ENCODE peak calls at places on chromosome 12, in four cellular contexts. One of them, this sample, is unnamed.
A peak's percentile ranks its signal among the peaks of the same experiment; 100 is the strongest.

GRCh38 chr12:29113101-29113500 is 36.0 kb upstream of the FAR2 start:
- DNase-seq in H1: no peak
- DNase-seq in mesendoderm: peak; percentile 43
- DNase-seq in H9: no peak
- DNase-seq in this sample: peak; percentile 21

GRCh38 chr12:109608270-109608669 is 34.7 kb downstream of the MVK start:
- DNase-seq in H1: no peak
- DNase-seq in mesendoderm: no peak
- DNase-seq in H9: no peak
- DNase-seq in this sample: no peak

GRCh38 chr12:56996793-56997545 is 9.4 kb downstream of the ZBTB39 start:
- DNase-seq in H1: no peak
- DNase-seq in mesendoderm: no peak
- DNase-seq in H9: no peak
- DNase-seq in this sample: no peak

GRCh38 chr12:25557830-25558436 is 4.8 kb upstream of the LMNTD1 start:
- DNase-seq in H1: no peak
- DNase-seq in mesendoderm: peak; percentile 54
- DNase-seq in H9: no peak
- DNase-seq in this sample: peak; percentile 43

GRCh38 chr12:56990648-56991318 is 15.6 kb downstream of the ZBTB39 start:
- DNase-seq in H1: no peak
- DNase-seq in mesendoderm: no peak
- DNase-seq in H9: peak; percentile 24
- DNase-seq in this sample: no peak

GRCh38 chr12:57832966-57833365 is 13.6 kb downstream of the CTDSP2 start:
- DNase-seq in H1: no peak
- DNase-seq in mesendoderm: peak; percentile 58
- DNase-seq in H9: no peak
- DNase-seq in this sample: no peak

GRCh38 chr12:31005944-31006361 is 67.7 kb upstream of the DDX11 start:
- DNase-seq in H1: no peak
- DNase-seq in mesendoderm: peak; percentile 33
- DNase-seq in H9: no peak
- DNase-seq in this sample: peak; percentile 20

GRCh38 chr12:96326628-96327227 is 73.5 kb downstream of the CDK17 start:
- DNase-seq in H1: no peak
- DNase-seq in mesendoderm: no peak
- DNase-seq in H9: no peak
- DNase-seq in this sample: no peak

GRCh38 chr12:104710940-104711725 is 247.0 kb downstream of the SLC41A2 start:
- DNase-seq in H1: no peak
- DNase-seq in mesendoderm: no peak
- DNase-seq in H9: no peak
- DNase-seq in this sample: peak; percentile 76

GRCh38 chr12:104714369-104714768 is 243.7 kb downstream of the SLC41A2 start:
- DNase-seq in H1: no peak
- DNase-seq in mesendoderm: no peak
- DNase-seq in H9: no peak
- DNase-seq in this sample: no peak

GRCh38 chr12:104713444-104713843 is 244.6 kb downstream of the SLC41A2 start:
- DNase-seq in H1: no peak
- DNase-seq in mesendoderm: no peak
- DNase-seq in H9: no peak
- DNase-seq in this sample: no peak

GRCh38 chr12:104712477-104712876 is 245.6 kb downstream of the SLC41A2 start:
- DNase-seq in H1: no peak
- DNase-seq in mesendoderm: peak; percentile 44
- DNase-seq in H9: no peak
- DNase-seq in this sample: peak; percentile 18

DNA sequence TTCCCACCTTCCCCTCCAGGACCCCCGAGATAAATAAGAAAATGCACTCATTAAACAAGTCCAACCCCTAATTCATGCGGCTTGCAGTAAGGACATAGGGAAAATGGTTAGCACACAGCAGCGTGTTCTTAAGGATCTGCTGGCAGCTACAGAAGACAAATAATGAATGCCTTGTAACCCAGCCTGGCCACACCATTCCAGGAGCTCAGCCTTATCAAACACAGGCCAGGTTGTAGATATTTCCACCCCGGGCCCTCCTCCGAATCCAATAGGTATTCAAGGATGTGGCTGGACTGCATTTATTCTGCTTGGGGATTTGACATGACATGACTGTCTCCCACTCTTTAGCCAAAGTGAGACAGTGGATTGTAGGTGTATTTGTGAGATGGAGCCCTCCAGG is 245.1 kb downstream of the SLC41A2 start:
- DNase-seq in H1: no peak
- DNase-seq in mesendoderm: no peak
- DNase-seq in H9: no peak
- DNase-seq in this sample: no peak
- H4K5ac ChIP-seq in H1: no peak overlapping the region
- H4K5ac ChIP-seq in mesendoderm: no peak overlapping the region
- H4K5ac ChIP-seq in H9: no peak overlapping the region
- H4K5ac ChIP-seq in this sample: no peak overlapping the region

DNA sequence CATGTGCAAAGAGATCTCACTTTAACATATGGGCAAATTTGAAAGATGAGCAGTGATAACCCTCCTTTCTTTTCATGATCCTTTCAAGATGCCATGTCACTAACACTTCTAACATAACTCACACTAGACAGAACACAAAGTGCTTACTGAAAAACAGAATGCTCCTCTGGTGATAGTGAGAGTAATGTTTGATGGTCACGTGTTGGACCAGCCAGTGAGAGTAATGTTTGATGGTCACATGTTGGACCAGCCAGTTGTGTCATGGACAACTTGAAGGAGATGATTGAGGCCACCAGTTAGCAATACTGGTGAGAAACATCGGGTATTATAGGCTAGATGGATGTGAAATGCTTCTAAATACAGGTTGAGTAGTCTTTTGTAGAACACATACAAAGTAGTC is 5.7 kb downstream of the NEUROD4 start:
- DNase-seq in H1: no peak
- DNase-seq in mesendoderm: no peak
- DNase-seq in H9: no peak
- DNase-seq in this sample: no peak
- H4K5ac ChIP-seq in H1: no peak overlapping the region
- H4K5ac ChIP-seq in mesendoderm: no peak overlapping the region
- H4K5ac ChIP-seq in H9: no peak overlapping the region
- H4K5ac ChIP-seq in this sample: no peak overlapping the region

GRCh38 chr12:65520658-65521057 is 242.2 kb downstream of the MSRB3 start:
- DNase-seq in H1: no peak
- DNase-seq in mesendoderm: no peak
- DNase-seq in H9: no peak
- DNase-seq in this sample: no peak
- H4K5ac ChIP-seq in H1: no peak overlapping the region
- H4K5ac ChIP-seq in mesendoderm: no peak overlapping the region
- H4K5ac ChIP-seq in H9: no peak overlapping the region
- H4K5ac ChIP-seq in this sample: no peak overlapping the region

GRCh38 chr12:42288544-42288943 is 37.4 kb downstream of the ZCRB1 start:
- DNase-seq in H1: no peak
- DNase-seq in mesendoderm: no peak
- DNase-seq in H9: no peak
- DNase-seq in this sample: no peak

GRCh38 chr12:42285431-42285830 is 40.5 kb downstream of the ZCRB1 start:
- DNase-seq in H1: no peak
- DNase-seq in mesendoderm: no peak
- DNase-seq in H9: no peak
- DNase-seq in this sample: no peak

GRCh38 chr12:42284157-42284556 is 41.7 kb downstream of the ZCRB1 start:
- DNase-seq in H1: no peak
- DNase-seq in mesendoderm: no peak
- DNase-seq in H9: no peak
- DNase-seq in this sample: no peak

GRCh38 chr12:42284876-42285275 is 41.0 kb downstream of the ZCRB1 start:
- DNase-seq in H1: no peak
- DNase-seq in mesendoderm: no peak
- DNase-seq in H9: no peak
- DNase-seq in this sample: peak; percentile 34

GRCh38 chr12:42286741-42287140 is 39.2 kb downstream of the ZCRB1 start:
- DNase-seq in H1: no peak
- DNase-seq in mesendoderm: no peak
- DNase-seq in H9: no peak
- DNase-seq in this sample: no peak
- H4K5ac ChIP-seq in H1: no peak overlapping the region
- H4K5ac ChIP-seq in mesendoderm: no peak overlapping the region
- H4K5ac ChIP-seq in H9: no peak overlapping the region
- H4K5ac ChIP-seq in this sample: no peak overlapping the region

GRCh38 chr12:131351319-131352028 is 359.4 kb upstream of the SFSWAP start:
- DNase-seq in H1: no peak
- DNase-seq in mesendoderm: peak; percentile 37
- DNase-seq in H9: no peak
- DNase-seq in this sample: no peak
- H4K5ac ChIP-seq in H1: no peak overlapping the region
- H4K5ac ChIP-seq in mesendoderm: no peak overlapping the region
- H4K5ac ChIP-seq in H9: no peak overlapping the region
- H4K5ac ChIP-seq in this sample: no peak overlapping the region

DNA sequence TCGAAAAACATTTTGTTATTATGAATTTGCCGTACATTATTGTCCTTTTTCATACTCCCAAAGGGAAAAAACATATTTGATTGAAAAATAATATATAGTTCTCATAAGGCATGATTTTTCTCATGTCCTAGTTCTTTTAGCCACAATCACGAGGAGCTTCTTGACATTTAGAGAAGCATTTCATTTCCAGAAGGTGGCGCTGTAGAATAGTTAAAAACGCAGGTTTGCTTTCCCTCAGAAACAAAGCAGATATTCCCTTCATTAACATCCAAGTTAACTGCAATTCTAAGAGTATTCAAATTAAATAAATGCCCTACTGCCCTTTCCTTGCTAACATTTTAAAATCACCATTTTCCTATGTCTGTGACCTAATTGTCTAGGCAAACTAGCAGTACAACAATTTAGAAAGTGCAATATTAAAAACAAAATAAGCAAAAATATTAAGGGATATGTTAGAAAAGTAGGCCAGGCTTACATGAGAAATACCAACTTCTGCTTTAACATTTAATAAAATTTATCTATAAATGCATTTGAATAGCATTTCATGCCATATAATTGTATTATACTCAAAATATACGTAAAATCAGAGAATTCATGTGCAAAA is 10.9 kb upstream of the PIK3C2G start:
- DNase-seq in H1: peak; percentile 2
- DNase-seq in mesendoderm: peak; percentile 81
- DNase-seq in H9: no peak
- DNase-seq in this sample: peak; percentile 76
- H4K5ac ChIP-seq in H1: peak overlapping the region; percentile 81
- H4K5ac ChIP-seq in mesendoderm: no peak overlapping the region
- H4K5ac ChIP-seq in H9: no peak overlapping the region
- H4K5ac ChIP-seq in this sample: no peak overlapping the region

DNA sequence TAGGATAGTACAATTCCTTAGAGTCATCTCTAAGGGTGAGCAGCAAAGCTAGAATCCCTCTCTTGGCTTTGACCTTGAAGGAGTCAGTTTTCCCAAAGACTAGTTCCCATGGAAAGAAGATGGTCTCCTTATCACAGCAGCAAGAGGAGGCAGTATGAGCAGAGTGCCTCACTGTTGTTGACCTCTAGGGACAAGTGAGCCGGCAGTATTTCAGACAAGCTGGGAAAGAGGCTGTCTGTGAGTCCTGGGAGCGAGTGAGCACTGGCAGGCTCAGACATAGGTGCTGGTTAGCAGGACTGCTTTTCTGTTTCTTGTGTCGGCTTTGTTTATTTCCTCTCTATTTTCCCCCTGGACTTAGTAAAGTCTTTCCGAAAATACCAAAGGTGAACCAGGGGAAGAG is 60.7 kb downstream of the NTF3 start:
- DNase-seq in H1: no peak
- DNase-seq in mesendoderm: peak; percentile 72
- DNase-seq in H9: no peak
- DNase-seq in this sample: no peak
- H4K5ac ChIP-seq in H1: no peak overlapping the region
- H4K5ac ChIP-seq in mesendoderm: no peak overlapping the region
- H4K5ac ChIP-seq in H9: no peak overlapping the region
- H4K5ac ChIP-seq in this sample: peak overlapping the region; percentile 23

GRCh38 chr12:88985631-88986030 is 366.7 kb downstream of the DUSP6 start:
- DNase-seq in H1: no peak
- DNase-seq in mesendoderm: peak; percentile 19
- DNase-seq in H9: no peak
- DNase-seq in this sample: peak; percentile 67

GRCh38 chr12:88977115-88977514 is 375.2 kb downstream of the DUSP6 start:
- DNase-seq in H1: no peak
- DNase-seq in mesendoderm: no peak
- DNase-seq in H9: no peak
- DNase-seq in this sample: no peak

GRCh38 chr12:88985011-88985410 is 367.3 kb downstream of the DUSP6 start:
- DNase-seq in H1: no peak
- DNase-seq in mesendoderm: no peak
- DNase-seq in H9: no peak
- DNase-seq in this sample: no peak

GRCh38 chr12:88986056-88986455 is 366.2 kb downstream of the DUSP6 start:
- DNase-seq in H1: no peak
- DNase-seq in mesendoderm: no peak
- DNase-seq in H9: no peak
- DNase-seq in this sample: no peak

GRCh38 chr12:88982694-88983093 is 369.6 kb downstream of the DUSP6 start:
- DNase-seq in H1: no peak
- DNase-seq in mesendoderm: no peak
- DNase-seq in H9: no peak
- DNase-seq in this sample: no peak
- H4K5ac ChIP-seq in H1: no peak overlapping the region
- H4K5ac ChIP-seq in mesendoderm: no peak overlapping the region
- H4K5ac ChIP-seq in H9: no peak overlapping the region
- H4K5ac ChIP-seq in this sample: no peak overlapping the region

GRCh38 chr12:114501474-114501807 is 95.5 kb upstream of the TBX5 start:
- DNase-seq in H1: no peak
- DNase-seq in mesendoderm: no peak
- DNase-seq in H9: no peak
- DNase-seq in this sample: no peak
- H4K5ac ChIP-seq in H1: no peak overlapping the region
- H4K5ac ChIP-seq in mesendoderm: no peak overlapping the region
- H4K5ac ChIP-seq in H9: no peak overlapping the region
- H4K5ac ChIP-seq in this sample: no peak overlapping the region

GRCh38 chr12:20885552-20885951 is 75.0 kb downstream of the SLCO1B3 start:
- DNase-seq in H1: no peak
- DNase-seq in mesendoderm: no peak
- DNase-seq in H9: no peak
- DNase-seq in this sample: no peak
- H4K5ac ChIP-seq in H1: no peak overlapping the region
- H4K5ac ChIP-seq in mesendoderm: no peak overlapping the region
- H4K5ac ChIP-seq in H9: no peak overlapping the region
- H4K5ac ChIP-seq in this sample: no peak overlapping the region